ENCODE peak calls at places on chromosomes 4 and X, in four cellular contexts. A, H, P and E are unnamed samples.

GRCh38 chr4:184163813-184164212 is 53.9 kb downstream of the ENPP6 start:
- DNase-seq in A (peak; percentile 44), H (peak; percentile 80), P (peak; percentile 6), E (peak; percentile 52)

GRCh38 chr4:142846729-142847606 is 867 bp upstream of the INPP4B start:
- DNase-seq in A (peak; percentile 1), H (peak; percentile 70), P (no peak), E (peak; percentile 63)

GRCh38 chrX:30593435-30594200 is 16.1 kb upstream of the TASL start:
- DNase-seq in A (no peak), H (peak; percentile 28), P (no peak), E (no peak)

GRCh38 chr4:177283167-177283566 is 26.5 kb upstream of the NEIL3 start:
- DNase-seq in A (peak; percentile 45), H (no peak), P (peak; percentile 74), E (no peak)

GRCh38 chrX:97563531-97564133 is 679.9 kb downstream of the RPA4 start:
- DNase-seq in A (peak; percentile 72), H (no peak), P (peak; percentile 71), E (no peak)

GRCh38 chrX:9163153-9163790 is 129.3 kb upstream of the FAM9B start:
- DNase-seq in A (peak; percentile 52), H (no peak), P (peak; percentile 55), E (peak; percentile 35)

GRCh38 chr4:180923476-180923875 is 1319.7 kb upstream of the TENM3 start:
- DNase-seq in A (peak; percentile 1), H (no peak), P (peak; percentile 82), E (peak; percentile 73)

GRCh38 chr4:153005914-153006381 is 69.8 kb downstream of the FHDC1 start:
- DNase-seq in A (no peak), H (no peak), P (no peak), E (no peak)

GRCh38 chrX:45765281-45765680 is 564.6 kb upstream of the DIPK2B start:
- DNase-seq in A (no peak), H (no peak), P (no peak), E (no peak)

GRCh38 chrX:129472116-129472515 is 51.2 kb downstream of the SMARCA1 start:
- DNase-seq in A (no peak), H (no peak), P (peak; percentile 25), E (peak; percentile 23)

GRCh38 chr4:70943115-70943514 is 40.9 kb downstream of the MOB1B start:
- DNase-seq in A (no peak), H (no peak), P (no peak), E (no peak)

GRCh38 chr4:86967798-86968197 is 33.0 kb downstream of the AFF1 start:
- DNase-seq in A (peak; percentile 85), H (no peak), P (peak; percentile 48), E (peak; percentile 54)

GRCh38 chr4:74258949-74259348 is 49.3 kb upstream of the EPGN start:
- DNase-seq in A (peak; percentile 28), H (no peak), P (peak; percentile 60), E (no peak)

GRCh38 chr4:22514431-22514830 is 1.4 kb downstream of the ADGRA3 start:
- DNase-seq in A (peak; percentile 49), H (no peak), P (peak; percentile 43), E (no peak)

GRCh38 chrX:129540068-129540653 is at the start of gene OCRL:
- DNase-seq in A (peak; percentile 70), H (peak; percentile 76), P (peak; percentile 59), E (peak; percentile 75)

GRCh38 chr4:75678965-75679364 is 5.8 kb upstream of the G3BP2 start:
- DNase-seq in A (no peak), H (no peak), P (no peak), E (no peak)

GRCh38 chrX:47241201-47242011 is 8.6 kb downstream of the USP11 start:
- DNase-seq in A (no peak), H (no peak), P (no peak), E (no peak)

GRCh38 chrX:79138658-79139241 is 5.7 kb upstream of the GPR174 start:
- DNase-seq in A (no peak), H (no peak), P (no peak), E (no peak)

GRCh38 chr4:85762204-85762884 is 287.4 kb downstream of the ARHGAP24 start:
- DNase-seq in A (peak; percentile 80), H (no peak), P (peak; percentile 93), E (no peak)

GRCh38 chrX:12910851-12911461 is 4.5 kb downstream of the TLR8 start:
- DNase-seq in A (no peak), H (no peak), P (no peak), E (no peak)

GRCh38 chr4:165302658-165303057 is 24.8 kb upstream of the MSMO1 start:
- DNase-seq in A (no peak), H (no peak), P (no peak), E (no peak)

GRCh38 chr4:93267747-93268146 is 560.8 kb upstream of the ATOH1 start:
- DNase-seq in A (no peak), H (peak; percentile 41), P (no peak), E (no peak)

GRCh38 chr4:163991268-163991667 is 496.8 kb downstream of the TMA16 start:
- DNase-seq in A (no peak), H (no peak), P (no peak), E (no peak)

GRCh38 chrX:29841750-29842149 is 373.6 kb upstream of the MAGEB2 start:
- DNase-seq in A (peak; percentile 56), H (no peak), P (peak; percentile 42), E (no peak)

GRCh38 chrX:130857207-130857606 is 45.8 kb downstream of the ENOX2 start:
- DNase-seq in A (no peak), H (no peak), P (no peak), E (no peak)

GRCh38 chrX:145716226-145716625 is 101.4 kb upstream of the SLITRK2 start:
- DNase-seq in A (no peak), H (no peak), P (no peak), E (no peak)

GRCh38 chr4:17534705-17535104 is 19.7 kb downstream of the CLRN2 start:
- DNase-seq in A (no peak), H (no peak), P (no peak), E (no peak)

GRCh38 chr4:123449780-123450179 is 53.2 kb downstream of the SPRY1 start:
- DNase-seq in A (peak; percentile 83), H (no peak), P (peak; percentile 56), E (no peak)

GRCh38 chr4:150782921-150783320 is 201.0 kb downstream of the MAB21L2 start:
- DNase-seq in A (peak; percentile 10), H (no peak), P (peak; percentile 4), E (no peak)

GRCh38 chrX:38166478-38167083 is 54.1 kb downstream of the SRPX start:
- DNase-seq in A (peak; percentile 27), H (no peak), P (peak; percentile 26), E (peak; percentile 69)

GRCh38 chr4:139749313-139749712 is 83.7 kb downstream of the MGST2 start:
- DNase-seq in A (peak; percentile 66), H (no peak), P (no peak), E (no peak)

GRCh38 chrX:20372533-20372932 is 105.8 kb upstream of the RPS6KA3 start:
- DNase-seq in A (peak; percentile 49), H (no peak), P (no peak), E (no peak)

DNA sequence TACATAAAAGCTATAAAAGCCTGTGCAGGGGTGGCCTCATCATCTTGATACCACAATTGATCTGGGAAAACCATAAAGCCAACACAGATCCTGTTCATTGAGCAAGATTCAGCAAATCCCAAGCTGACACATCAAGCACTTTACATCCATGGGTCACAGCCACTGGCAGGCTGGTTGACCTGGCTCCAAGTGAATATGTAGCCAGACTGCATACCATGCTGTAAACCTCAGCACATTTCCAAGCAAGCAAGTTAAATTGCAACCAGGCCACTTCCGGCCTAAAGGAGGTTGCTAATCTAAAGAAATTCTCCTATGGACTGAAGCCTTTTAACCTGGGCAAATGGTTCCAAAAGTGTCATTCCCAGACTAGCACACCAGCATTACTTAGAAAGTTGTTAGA is 54.4 kb upstream of the USP26 start:
- DNase-seq in A (no peak), H (no peak), P (no peak), E (peak; percentile 68)
- H3K4ac ChIP-seq in A (no peak overlapping the region), H (no peak overlapping the region), P (no peak overlapping the region), E (no peak overlapping the region)

DNA sequence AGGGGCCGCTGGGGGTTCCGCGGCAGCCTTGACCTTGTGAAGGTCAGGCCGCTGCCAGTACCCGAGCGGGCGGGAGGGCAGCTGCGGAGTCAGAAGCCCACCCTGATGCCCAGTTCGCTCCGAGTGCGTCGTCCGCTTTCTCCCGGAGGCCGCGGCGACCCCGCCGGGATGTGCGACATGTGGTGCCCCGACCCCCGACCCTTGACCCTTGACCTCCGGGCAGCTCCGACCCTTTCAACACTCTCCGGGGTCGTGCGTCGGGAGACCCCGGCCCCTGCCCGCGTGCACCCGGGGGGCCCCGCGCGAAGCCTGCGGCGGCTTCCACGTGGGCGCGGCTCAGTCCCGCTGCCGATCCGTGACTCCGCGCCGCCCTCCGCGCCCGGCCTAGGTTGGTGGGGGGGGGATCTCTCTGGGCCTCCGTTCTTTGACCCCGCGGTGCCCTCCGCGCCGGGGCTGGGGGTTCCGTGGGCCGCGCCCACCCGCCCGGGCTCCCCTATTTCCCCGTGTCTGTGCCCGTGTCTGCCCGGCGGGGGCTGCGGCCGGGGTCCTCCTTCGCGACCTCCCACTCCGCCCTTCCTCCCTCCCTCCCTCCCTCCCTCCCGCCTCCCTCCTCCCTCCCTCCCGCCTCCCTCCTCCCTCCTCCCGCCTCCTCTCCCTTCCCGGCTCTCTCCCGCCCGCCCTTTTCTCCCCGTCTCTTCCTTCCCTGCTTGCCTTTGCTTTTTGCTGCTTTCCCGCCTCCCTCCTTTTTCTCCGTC is 640 bp upstream of the SLC25A6 start:
- DNase-seq in A (peak; percentile 78), H (peak; percentile 74), P (peak; percentile 52), E (peak; percentile 51)
- H3K14ac ChIP-seq in A (peak overlapping the region; percentile 98), H (peak overlapping the region; percentile 94), P (peak overlapping the region; percentile 94), E (peak overlapping the region; percentile 99)

DNA sequence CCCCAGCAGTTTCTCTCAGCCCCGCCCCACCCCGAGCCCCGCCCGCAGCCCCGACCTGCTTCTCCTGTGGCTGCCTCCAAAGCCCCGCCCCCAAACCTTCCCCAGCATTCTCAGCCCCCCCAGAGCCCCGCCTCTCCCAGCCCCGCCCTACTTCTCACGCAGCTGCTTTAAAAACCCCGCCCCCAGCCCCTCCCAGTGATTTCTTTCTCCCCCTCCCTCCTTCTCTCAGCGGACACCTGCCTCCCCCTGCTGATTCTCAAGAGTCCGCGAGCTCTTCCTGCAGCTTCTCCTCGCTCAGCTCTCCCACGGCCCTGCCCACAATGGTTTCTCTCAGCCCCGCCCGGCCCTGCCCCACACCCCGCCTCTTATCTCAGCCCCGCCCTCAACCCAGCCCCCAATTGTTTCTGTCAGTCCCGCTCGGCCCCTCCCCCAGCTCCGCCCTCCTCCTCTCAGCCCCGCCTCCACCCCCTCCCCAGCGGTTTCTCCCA is 635 bp upstream of the EOLA1 start:
- DNase-seq in A (peak; percentile 88), H (no peak), P (peak; percentile 84), E (peak; percentile 68)
- H3K9ac ChIP-seq in A (peak overlapping the region; percentile 89), H (no peak overlapping the region), P (peak overlapping the region; percentile 81), E (no peak overlapping the region)

DNA sequence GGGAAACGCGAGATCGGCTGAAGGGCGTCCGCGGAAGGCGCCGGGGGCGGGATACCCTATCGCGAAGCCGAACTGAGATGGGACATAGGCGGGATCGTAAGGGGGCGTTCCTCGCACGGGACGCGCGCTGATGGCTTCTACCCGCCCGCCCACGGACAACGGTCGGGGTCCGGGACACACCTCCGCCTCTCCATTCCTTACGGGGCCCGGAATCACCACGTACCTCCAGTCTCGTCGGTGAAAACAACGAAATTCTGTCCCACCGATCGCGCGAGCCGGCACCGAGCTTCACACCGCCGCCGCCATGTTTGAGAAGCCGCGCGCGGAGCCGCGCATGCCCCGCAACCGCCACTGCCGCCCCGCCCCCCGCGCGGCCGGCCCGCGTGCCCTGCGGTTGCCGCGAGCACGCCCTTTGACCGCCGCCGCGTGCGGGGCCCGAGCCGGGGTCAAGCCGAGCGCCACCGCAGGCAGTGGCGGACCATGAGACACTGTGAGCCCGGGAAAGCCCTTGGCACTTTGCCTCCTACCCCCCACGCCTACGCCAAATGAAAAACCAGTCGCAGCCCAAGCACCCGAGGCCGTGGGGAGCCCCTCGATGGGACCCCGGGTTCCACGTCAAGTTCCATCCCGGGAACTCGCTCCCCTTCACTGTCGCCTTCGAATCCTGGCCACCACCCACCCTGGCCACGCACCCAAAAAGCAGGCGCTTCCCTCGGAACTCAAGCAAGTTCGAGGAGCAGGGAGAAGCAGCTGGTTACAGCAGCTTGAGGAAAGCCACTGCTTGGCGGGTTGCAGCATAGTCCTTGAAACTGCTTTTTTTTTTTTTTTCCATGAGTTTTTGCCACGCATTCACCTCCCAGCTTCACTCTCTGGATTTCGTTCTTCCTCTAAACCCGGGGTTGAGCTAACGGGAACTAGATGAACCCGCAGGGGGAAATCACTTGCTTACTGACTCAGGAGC is at the start of gene SCML2:
- DNase-seq in A (peak; percentile 33), H (peak; percentile 34), P (peak; percentile 21), E (peak; percentile 41)
- H3K4ac ChIP-seq in A (no peak within 1 kb of the TSS), H (no peak within 1 kb of the TSS), P (peak within 1 kb of the TSS; percentile 22), E (no peak within 1 kb of the TSS)